ENCODE peak calls at places on chromosomes 13 and 19, in five cellular contexts. I is fibroblast of mammary gland; B is left ventricle myocardium superior; R is activated naive CD4-positive, alpha-beta T cell; P is MV-4-11. F is an unnamed sample.

GRCh38 chr13:98576963-98577822 is at the start of gene STK24:
- DNase-seq in R (peak; percentile 12), I (peak; percentile 74), B (peak; percentile 89), P (peak; percentile 55), F (peak; percentile 64)

GRCh38 chr19:45790942-45791341 is 1.7 kb downstream of the DMWD start:
- DNase-seq in I (no peak), R (no peak), P (peak; percentile 97), B (no peak), F (no peak)

GRCh38 chr19:50710094-50710493 is 9.5 kb downstream of the SHANK1 start:
- DNase-seq in P (no peak), R (no peak), B (no peak), I (no peak), F (no peak)

GRCh38 chr13:76020421-76020955 is 384.4 kb downstream of the LMO7 start:
- DNase-seq in P (no peak), B (no peak), I (no peak), R (no peak), F (no peak)

GRCh38 chr13:52929826-52930225 is 81.4 kb upstream of the PCDH8 start:
- DNase-seq in P (no peak), I (no peak), B (no peak), R (no peak), F (no peak)

GRCh38 chr19:41541990-41542584 is 33.9 kb upstream of the CEACAM21 start:
- DNase-seq in B (peak; percentile 67), P (peak; percentile 69), I (peak; percentile 34), R (peak; percentile 58), F (no peak)

GRCh38 chr13:55627221-55627620 is 1513.5 kb upstream of the PRR20A start:
- DNase-seq in P (no peak), B (no peak), R (no peak), I (no peak), F (no peak)

GRCh38 chr13:28680541-28680940 is 21.6 kb downstream of the POMP start:
- DNase-seq in I (no peak), B (no peak), R (no peak), P (no peak), F (no peak)

GRCh38 chr19:12574036-12574435 is 22.8 kb upstream of the ZNF564 start:
- DNase-seq in B (no peak), I (no peak), P (peak; percentile 37), R (no peak), F (no peak)

GRCh38 chr19:12865746-12866415 is 15.4 kb downstream of the DNASE2 start:
- DNase-seq in I (no peak), B (no peak), R (no peak), P (no peak), F (no peak)

GRCh38 chr19:18364826-18365528 is 21.0 kb upstream of the GDF15 start:
- DNase-seq in I (peak; percentile 97), P (peak; percentile 96), R (no peak), B (peak; percentile 51), F (peak; percentile 75)

GRCh38 chr19:53659292-53659691 is 27.5 kb downstream of the DPRX start:
- DNase-seq in P (no peak), R (no peak), I (no peak), B (no peak), F (peak; percentile 31)

GRCh38 chr13:107864543-107865460 is 350.5 kb downstream of the LIG4 start:
- DNase-seq in I (peak; percentile 58), B (no peak), R (no peak), P (peak; percentile 16), F (peak; percentile 52)

GRCh38 chr19:18763674-18764590 is 27.2 kb downstream of the COMP start:
- DNase-seq in I (peak; percentile 89), B (no peak), R (no peak), P (peak; percentile 62), F (no peak)

GRCh38 chr19:19539738-19540703 is 2.0 kb downstream of the CILP2 start:
- DNase-seq in R (peak; percentile 22), P (no peak), B (peak; percentile 78), I (peak; percentile 63), F (no peak)

GRCh38 chr13:40251343-40252032 is 415.0 kb downstream of the FOXO1 start:
- DNase-seq in I (peak; percentile 74), B (no peak), P (no peak), R (no peak), F (no peak)